ENCODE peak calls at places on chromosomes 3 and 15, in nine cellular contexts. C is fibroblast of mammary gland, E is heart left ventricle, K is PC-9, N is SJSA1, F is upper lobe of left lung, W is uterus, H is keratinocyte, L is sigmoid colon. J is an unnamed sample.

GRCh38 chr3:143751643-143752178 is 96.6 kb downstream of the SLC9A9 start:
- DNase-seq in N (no peak), E (no peak), F (no peak), W (no peak), L (no peak), C (no peak), H (no peak), K (no peak), J (no peak)

GRCh38 chr3:48945856-48946549 is 27.4 kb downstream of the ARIH2 start:
- DNase-seq in H (no peak), F (no peak), W (no peak), L (no peak), E (no peak), C (no peak), K (no peak), N (no peak), J (no peak)

GRCh38 chr3:159252274-159252673 is 450.4 kb downstream of the MFSD1 start:
- DNase-seq in N (no peak), W (no peak), K (no peak), F (no peak), L (no peak), H (no peak), C (peak; percentile 70), E (no peak), J (no peak)

GRCh38 chr15:100191161-100191560 is 150.6 kb downstream of the ADAMTS17 start:
- DNase-seq in H (no peak), L (peak; percentile 24), F (no peak), K (no peak), E (no peak), C (no peak), W (no peak), N (no peak), J (no peak)

GRCh38 chr3:190303887-190304286 is 18.4 kb downstream of the CLDN1 start:
- DNase-seq in H (no peak), C (peak; percentile 41), E (no peak), L (no peak), F (no peak), N (no peak), K (no peak), W (no peak), J (no peak)

GRCh38 chr15:76183906-76184639 is 124.3 kb downstream of the TMEM266 start:
- DNase-seq in H (no peak), L (no peak), W (no peak), F (no peak), K (no peak), N (no peak), E (no peak), C (no peak), J (no peak)

GRCh38 chr3:42539871-42540714 is 37.6 kb downstream of the VIPR1 start:
- DNase-seq in F (peak; percentile 85), W (no peak), H (peak; percentile 35), K (peak; percentile 50), L (peak; percentile 61), E (no peak), C (peak; percentile 26), N (no peak), J (peak; percentile 84)

GRCh38 chr3:124780356-124780755 is 50.1 kb downstream of the UMPS start:
- DNase-seq in N (peak; percentile 61), W (peak; percentile 83), L (peak; percentile 92), F (no peak), C (peak; percentile 72), K (no peak), E (peak; percentile 85), H (no peak), J (peak; percentile 58)

GRCh38 chr3:30605706-30606300 is 598 bp upstream of the TGFBR2 start:
- DNase-seq in N (no peak), F (no peak), E (no peak), K (no peak), H (no peak), C (no peak), L (no peak), W (no peak), J (no peak)

GRCh38 chr3:50268703-50269451 is at the start of gene SEMA3B:
- DNase-seq in F (peak; percentile 92), N (peak; percentile 52), H (no peak), E (no peak), K (peak; percentile 86), C (no peak), L (peak; percentile 86), W (peak; percentile 64), J (peak; percentile 89)

GRCh38 chr3:140809326-140809725 is 131.5 kb downstream of the TRIM42 start:
- DNase-seq in F (no peak), E (no peak), K (no peak), L (no peak), N (no peak), C (no peak), W (no peak), H (no peak), J (no peak)

GRCh38 chr3:933311-933710 is 159.5 kb upstream of the CNTN6 start:
- DNase-seq in W (no peak), L (no peak), C (no peak), H (no peak), N (no peak), K (no peak), E (no peak), F (no peak), J (no peak)

GRCh38 chr3:140206196-140207040 is 271.4 kb downstream of the CLSTN2 start:
- DNase-seq in L (no peak), H (no peak), C (peak; percentile 58), N (no peak), F (no peak), E (no peak), W (no peak), K (no peak), J (no peak)

GRCh38 chr3:29468150-29468549 is 187.3 kb downstream of the RBMS3 start:
- DNase-seq in W (no peak), N (peak; percentile 66), H (no peak), F (no peak), E (no peak), C (no peak), K (no peak), L (no peak), J (no peak)

GRCh38 chr3:29463306-29463705 is 182.4 kb downstream of the RBMS3 start:
- DNase-seq in E (no peak), F (no peak), K (no peak), H (no peak), N (no peak), W (no peak), L (no peak), C (peak; percentile 17), J (no peak)

GRCh38 chr3:29466442-29466841 is 185.6 kb downstream of the RBMS3 start:
- DNase-seq in K (no peak), F (no peak), E (no peak), C (no peak), W (no peak), H (no peak), N (no peak), L (no peak), J (no peak)

GRCh38 chr3:29465836-29466235 is 185.0 kb downstream of the RBMS3 start:
- DNase-seq in F (no peak), K (no peak), H (no peak), C (peak; percentile 61), E (no peak), L (no peak), N (no peak), W (no peak), J (no peak)
- H3K4me3 ChIP-seq in F (no peak overlapping the region), K (no peak overlapping the region), H (no peak overlapping the region), C (no peak overlapping the region), E (no peak overlapping the region), L (no peak overlapping the region), N (no peak overlapping the region), W (no peak overlapping the region), J (no peak overlapping the region)

GRCh38 chr3:81601707-81602305 is 159.6 kb downstream of the GBE1 start:
- DNase-seq in C (no peak), L (no peak), N (no peak), W (no peak), E (no peak), H (no peak), F (no peak), K (no peak), J (no peak)
- H3K4me3 ChIP-seq in C (no peak overlapping the region), L (no peak overlapping the region), N (no peak overlapping the region), W (no peak overlapping the region), E (no peak overlapping the region), H (no peak overlapping the region), F (no peak overlapping the region), K (no peak overlapping the region), J (no peak overlapping the region)

GRCh38 chr3:129575233-129575986 is 31.1 kb downstream of the PLXND1 start:
- DNase-seq in H (no peak), C (no peak), K (no peak), E (no peak), F (no peak), W (no peak), N (no peak), L (no peak), J (no peak)

GRCh38 chr3:129575987-129576364 is 30.5 kb downstream of the PLXND1 start:
- DNase-seq in N (no peak), C (no peak), H (no peak), L (no peak), E (no peak), F (no peak), W (no peak), K (no peak), J (no peak)

GRCh38 chr3:129577356-129577755 is 29.1 kb downstream of the PLXND1 start:
- DNase-seq in L (no peak), E (peak; percentile 86), W (peak; percentile 58), C (peak; percentile 27), N (no peak), K (no peak), F (no peak), H (no peak), J (no peak)

GRCh38 chr3:129577925-129578742 is 28.3 kb downstream of the PLXND1 start:
- DNase-seq in K (no peak), W (no peak), N (no peak), F (peak; percentile 64), L (no peak), E (peak; percentile 78), C (no peak), H (no peak), J (no peak)

DNA sequence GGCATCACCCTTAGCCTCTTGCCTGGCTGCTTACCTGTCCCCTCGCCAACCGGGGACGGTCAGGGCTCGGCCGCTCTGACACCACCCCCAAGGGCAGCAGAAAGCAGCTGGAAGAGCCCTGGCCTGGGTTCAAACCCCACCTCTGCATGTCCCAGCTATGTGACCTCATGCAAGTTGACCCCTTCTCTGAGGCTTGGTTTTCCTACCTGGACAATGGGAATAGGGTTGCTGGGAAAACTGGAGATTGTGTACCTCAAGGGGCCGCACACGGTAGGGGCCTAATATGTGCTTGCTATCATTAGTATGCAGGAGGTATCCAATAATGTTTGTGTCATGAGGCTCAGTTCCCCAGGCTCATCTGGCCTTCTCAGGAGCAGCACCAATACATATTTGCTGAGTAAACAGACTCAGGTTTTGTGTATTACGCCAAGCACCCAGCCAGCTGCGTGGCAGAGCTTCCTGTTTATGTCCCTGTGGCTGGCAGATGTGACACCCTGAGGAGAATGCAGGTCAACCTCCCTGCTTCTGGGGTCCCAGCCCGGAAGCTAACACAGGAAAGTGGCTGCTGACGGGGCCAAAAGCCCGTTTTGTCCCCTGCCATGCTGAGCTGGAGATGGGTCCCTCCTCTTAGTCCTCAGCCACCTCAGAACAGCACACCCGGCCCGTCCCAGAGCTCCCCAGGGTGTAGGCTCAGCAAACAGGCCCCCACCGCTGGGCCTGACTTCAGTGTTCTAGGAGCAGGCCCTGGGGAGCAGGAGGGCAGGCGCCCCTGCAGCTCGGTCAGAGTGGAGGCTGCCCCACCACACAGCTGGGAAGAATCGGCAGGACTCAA is 29.7 kb downstream of the PLXND1 start:
- DNase-seq in L (peak; percentile 84), N (no peak), E (peak; percentile 79), W (no peak), K (no peak), H (no peak), F (peak; percentile 81), C (no peak), J (no peak)
- H3K4me3 ChIP-seq in L (no peak overlapping the region), N (no peak overlapping the region), E (no peak overlapping the region), W (no peak overlapping the region), K (no peak overlapping the region), H (no peak overlapping the region), F (no peak overlapping the region), C (no peak overlapping the region), J (no peak overlapping the region)

GRCh38 chr3:10140996-10141546 is 507 bp upstream of the VHL start:
- DNase-seq in N (no peak), K (no peak), F (no peak), E (no peak), H (no peak), C (no peak), L (no peak), W (no peak), J (no peak)
- H3K4me3 ChIP-seq in N (no peak overlapping the region), K (peak overlapping the region; percentile 100), F (no peak overlapping the region), E (no peak overlapping the region), H (no peak overlapping the region), C (peak overlapping the region; percentile 72), L (peak overlapping the region; percentile 77), W (peak overlapping the region; percentile 83), J (peak overlapping the region; percentile 83)